ENCODE peak calls at places on chromosomes 13 and 19, in ten cellular contexts. U is upper lobe of left lung; M is H9; L is lung; S is cardiac muscle cell; C is thoracic aorta; J is CD4-positive, CD25-positive, alpha-beta regulatory T cell; T is neural progenitor cell; W is Caco-2; P is mesenchymal stem cell. E is an unnamed sample. For H3K27me3, the result is how much of the 10 kb centered on the place peaks cover.

GRCh38 chr13:113328851-113329250 is 31.8 kb downstream of the LAMP1 start:
- DNase-seq in U (no peak), M (no peak), L (no peak), S (no peak), C (no peak), J (no peak), T (no peak), W (no peak), P (no peak), E (no peak)

GRCh38 chr19:29120471-29120870 is 92.5 kb downstream of the UQCRFS1 start:
- DNase-seq in U (no peak), M (no peak), L (no peak), S (no peak), C (no peak), J (no peak), T (no peak), W (no peak), P (no peak), E (no peak)

GRCh38 chr19:38730731-38731589 is 13.3 kb downstream of the CAPN12 start:
- DNase-seq in U (no peak), M (peak), L (no peak), S (no peak), C (no peak), J (no peak), T (no peak), W (no peak), P (no peak), E (no peak)

GRCh38 chr13:25177012-25177411 is 4.9 kb upstream of the AMER2 start:
- DNase-seq in U (no peak), M (no peak), L (no peak), S (no peak), C (no peak), J (no peak), T (no peak), W (no peak), P (no peak), E (no peak)

GRCh38 chr13:74452176-74452575 is 318.0 kb upstream of the KLF12 start:
- DNase-seq in U (no peak), M (no peak), L (no peak), S (peak), C (no peak), J (no peak), T (no peak), W (no peak), P (peak), E (no peak)

GRCh38 chr13:47621931-47622330 is 379.1 kb downstream of the SUCLA2 start:
- DNase-seq in U (no peak), M (no peak), L (no peak), S (peak), C (no peak), J (no peak), T (no peak), W (no peak), P (no peak), E (no peak)

GRCh38 chr19:46254776-46255175 is 25.2 kb downstream of the IGFL1 start:
- DNase-seq in U (no peak), M (no peak), L (no peak), S (no peak), C (no peak), J (no peak), T (no peak), W (no peak), P (no peak), E (no peak)

GRCh38 chr19:46954502-46955004 is 65.1 kb upstream of the NPAS1 start:
- DNase-seq in U (no peak), M (no peak), L (no peak), S (no peak), C (no peak), J (peak), T (no peak), W (no peak), P (no peak), E (no peak)

GRCh38 chr19:48819366-48819816 is 8.6 kb upstream of the BCAT2 start:
- DNase-seq in U (peak), M (no peak), L (peak), S (peak), C (peak), J (no peak), T (no peak), W (no peak), P (no peak), E (no peak)

GRCh38 chr19:17648786-17649185 is 39.4 kb downstream of the UNC13A start:
- DNase-seq in U (no peak), M (no peak), L (no peak), S (no peak), C (no peak), J (no peak), T (no peak), W (no peak), P (no peak), E (no peak)

GRCh38 chr19:39814595-39814994 is 19.4 kb downstream of the DYRK1B start:
- DNase-seq in U (no peak), M (no peak), L (no peak), S (no peak), C (no peak), J (no peak), T (no peak), W (no peak), P (no peak), E (no peak)

GRCh38 chr13:98267080-98267912 is 90.2 kb upstream of the RNF113B start:
- DNase-seq in U (peak), M (no peak), L (no peak), S (peak), C (no peak), J (no peak), T (no peak), W (peak), P (peak), E (no peak)

GRCh38 chr19:33685541-33685940 is 63.8 kb downstream of the CHST8 start:
- DNase-seq in U (no peak), M (no peak), L (no peak), S (no peak), C (no peak), J (no peak), T (no peak), W (no peak), P (no peak), E (no peak)

GRCh38 chr19:1907563-1908363 is 2.6 kb downstream of the ADAT3 start:
- DNase-seq in U (peak), M (no peak), L (peak), S (no peak), C (no peak), J (no peak), T (no peak), W (peak), P (no peak), E (no peak)

GRCh38 chr13:112674412-112675383 is 15.1 kb upstream of the ATP11A start:
- DNase-seq in U (peak), M (peak), L (no peak), S (peak), C (no peak), J (peak), T (no peak), W (no peak), P (peak), E (no peak)

GRCh38 chr13:110108348-110109139 is 198.4 kb downstream of the COL4A1 start:
- DNase-seq in U (peak), M (peak), L (peak), S (peak), C (peak), J (no peak), T (peak), W (peak), P (peak), E (peak)

DNA sequence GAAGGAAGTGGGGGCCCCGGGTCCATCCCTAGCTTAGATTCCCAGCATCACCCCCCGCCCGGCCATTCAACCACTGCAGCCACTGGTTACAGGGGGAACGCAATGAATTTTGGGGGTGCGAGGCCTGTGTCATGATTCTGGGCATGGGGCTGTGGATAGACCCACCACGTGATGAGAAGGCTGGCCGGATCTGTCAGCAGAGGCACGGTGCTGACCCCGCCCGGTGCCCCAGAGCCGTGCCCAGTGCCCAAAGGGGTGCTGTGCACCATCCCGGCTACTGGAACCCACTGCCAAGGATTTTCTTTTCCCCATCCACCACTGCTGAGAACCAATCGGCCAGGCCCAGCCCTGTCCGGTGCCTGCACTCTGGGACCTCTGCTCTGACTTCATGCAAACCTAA is 27.4 kb downstream of the CLEC4M start:
- DNase-seq in U (peak), M (no peak), L (no peak), S (no peak), C (no peak), J (no peak), T (no peak), W (no peak), P (no peak), E (no peak)
- H3K27me3 ChIP-seq in U (under half), M (under half), L (under half), S (half or more), C (under half), J (under half), T (half or more), W (under half), P (under half), E (under half)

GRCh38 chr19:35100588-35101533 is 14.8 kb upstream of the FXYD3 start:
- DNase-seq in U (no peak), M (no peak), L (no peak), S (no peak), C (no peak), J (no peak), T (no peak), W (no peak), P (no peak), E (peak)
- H3K27me3 ChIP-seq in U (under half), M (under half), L (under half), S (under half), C (under half), J (under half), T (under half), W (under half), P (under half), E (under half)

DNA sequence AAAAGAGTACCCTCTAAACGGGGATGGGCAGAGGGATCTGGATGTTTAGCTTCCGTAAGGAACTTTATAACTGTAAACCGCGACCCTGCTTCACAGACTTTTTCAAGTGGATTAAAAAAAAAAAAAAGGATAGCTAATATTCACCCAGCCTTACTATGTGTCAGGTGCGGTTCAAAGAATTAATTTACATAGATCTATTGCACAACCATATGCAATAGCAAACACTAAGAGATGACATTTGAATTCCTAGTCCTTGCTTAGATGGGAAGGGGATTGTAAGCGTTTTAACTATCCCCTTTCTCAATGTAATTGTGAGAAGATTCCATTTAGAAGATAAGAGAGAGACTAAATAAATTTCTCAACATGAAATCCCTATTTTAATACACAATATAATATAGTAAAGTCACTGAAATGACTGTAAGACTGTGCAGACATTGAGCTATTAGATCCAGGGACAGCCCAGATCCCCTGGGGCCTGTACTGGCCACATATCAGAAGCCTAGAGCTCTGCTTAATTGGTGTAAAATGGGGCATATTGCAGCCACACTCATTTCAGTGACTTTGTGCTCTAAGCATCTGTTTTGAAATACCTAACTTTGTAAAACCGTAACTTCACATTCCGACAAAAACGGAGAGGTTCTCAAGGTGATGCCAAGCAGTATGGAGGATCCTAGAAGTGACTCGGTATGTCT is 13.6 kb downstream of the LATS2 start:
- DNase-seq in U (no peak), M (no peak), L (no peak), S (no peak), C (no peak), J (no peak), T (no peak), W (no peak), P (no peak), E (no peak)
- H3K27me3 ChIP-seq in U (under half), M (under half), L (under half), S (under half), C (under half), J (under half), T (under half), W (under half), P (under half), E (under half)

DNA sequence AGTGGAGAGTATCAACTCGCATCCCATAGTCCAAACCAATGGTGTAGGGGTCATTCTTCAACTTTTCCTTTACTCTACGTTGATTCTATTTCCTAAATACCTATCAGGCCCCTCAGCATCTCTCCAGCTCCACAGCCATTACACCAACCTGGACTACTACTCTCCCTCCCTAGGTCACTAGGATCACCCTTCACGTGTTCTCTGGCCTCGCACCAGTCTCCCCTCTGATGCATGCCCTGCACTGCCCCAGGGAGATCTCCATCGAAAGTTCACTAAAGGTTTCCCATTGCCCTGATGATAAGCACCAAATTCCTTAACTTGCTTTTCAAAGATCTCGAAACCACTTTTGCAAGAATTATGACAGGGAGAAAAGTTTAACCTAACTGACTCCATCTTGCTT is 421.5 kb downstream of the TSHZ3 start:
- DNase-seq in U (no peak), M (no peak), L (no peak), S (no peak), C (no peak), J (no peak), T (no peak), W (no peak), P (no peak), E (no peak)
- H3K27me3 ChIP-seq in U (under half), M (under half), L (under half), S (under half), C (under half), J (under half), T (under half), W (under half), P (under half), E (under half)